ENCODE peak calls at places on chromosomes 2 and 18, in six cellular contexts. Q is GF-D8, N is stomach, A is NT2/D1, V is AG08395, X is gastrocnemius medialis. J is an unnamed sample.

GRCh38 chr2:173654146-173654895 is 299.6 kb downstream of the CDCA7 start:
- DNase-seq in Q (no peak), N (no peak), A (no peak), V (no peak), X (no peak), J (no peak)

GRCh38 chr18:63850010-63850409 is 37.5 kb upstream of the SERPINB2 start:
- DNase-seq in Q (no peak), N (no peak), A (peak; percentile 22), V (peak; percentile 57), X (no peak), J (no peak)

GRCh38 chr18:470661-471501 is 29.6 kb downstream of the COLEC12 start:
- DNase-seq in Q (peak; percentile 41), N (no peak), A (no peak), V (peak; percentile 60), X (no peak), J (no peak)

GRCh38 chr18:76821875-76822509 is 365 bp upstream of the ZNF236 start:
- DNase-seq in Q (peak; percentile 35), N (peak; percentile 56), A (no peak), V (peak; percentile 87), X (peak; percentile 47), J (peak; percentile 82)

GRCh38 chr18:75477913-75478312 is 50.4 kb upstream of the SMIM21 start:
- DNase-seq in Q (peak; percentile 44), N (no peak), A (no peak), V (no peak), X (no peak), J (no peak)

GRCh38 chr18:32278148-32278799 is 88.4 kb downstream of the MEP1B start:
- DNase-seq in Q (no peak), N (no peak), A (no peak), V (no peak), X (no peak), J (no peak)

GRCh38 chr2:217035967-217036366 is 176.1 kb upstream of the TNP1 start:
- DNase-seq in Q (no peak), N (no peak), A (no peak), V (no peak), X (no peak), J (peak; percentile 65)

GRCh38 chr2:48312126-48312525 is 217.8 kb upstream of the STON1 start:
- DNase-seq in Q (no peak), N (no peak), A (no peak), V (no peak), X (no peak), J (no peak)

GRCh38 chr2:180324191-180324590 is 317.1 kb upstream of the CWC22 start:
- DNase-seq in Q (no peak), N (no peak), A (no peak), V (no peak), X (no peak), J (no peak)

GRCh38 chr2:145076085-145076484 is 556.2 kb upstream of the ZEB2 start:
- DNase-seq in Q (no peak), N (no peak), A (no peak), V (no peak), X (no peak), J (no peak)

GRCh38 chr2:152500336-152500735 is 165.4 kb downstream of the FMNL2 start:
- DNase-seq in Q (no peak), N (no peak), A (no peak), V (no peak), X (no peak), J (no peak)

GRCh38 chr2:161990741-161991140 is 83.3 kb downstream of the DPP4 start:
- DNase-seq in Q (no peak), N (no peak), A (no peak), V (peak; percentile 78), X (no peak), J (no peak)

GRCh38 chr18:79011300-79011870 is 31.8 kb downstream of the SALL3 start:
- DNase-seq in Q (no peak), N (peak; percentile 22), A (no peak), V (no peak), X (no peak), J (no peak)

GRCh38 chr2:202306034-202306433 is 40.5 kb downstream of the NOP58 start:
- DNase-seq in Q (no peak), N (no peak), A (no peak), V (no peak), X (no peak), J (no peak)

GRCh38 chr2:118530976-118531375 is 316.5 kb downstream of the EN1 start:
- DNase-seq in Q (no peak), N (no peak), A (no peak), V (peak; percentile 64), X (no peak), J (no peak)

GRCh38 chr2:239895669-239896068 is 129.5 kb downstream of the NDUFA10 start:
- DNase-seq in Q (no peak), N (no peak), A (no peak), V (no peak), X (no peak), J (no peak)

GRCh38 chr2:69061518-69061917 is 48.5 kb downstream of the ANTXR1 start:
- DNase-seq in Q (no peak), N (no peak), A (no peak), V (no peak), X (no peak), J (no peak)

GRCh38 chr18:13973061-13973460 is 57.7 kb upstream of the MC2R start:
- DNase-seq in Q (no peak), N (no peak), A (no peak), V (no peak), X (no peak), J (no peak)

GRCh38 chr2:227703280-227703732 is 14.5 kb downstream of the SLC19A3 start:
- DNase-seq in Q (no peak), N (no peak), A (no peak), V (peak; percentile 14), X (no peak), J (no peak)

GRCh38 chr2:116949249-116949648 is 865.2 kb upstream of the DDX18 start:
- DNase-seq in Q (no peak), N (no peak), A (no peak), V (no peak), X (no peak), J (no peak)

GRCh38 chr18:79199691-79200374 is 130.6 kb downstream of the ATP9B start:
- DNase-seq in Q (no peak), N (no peak), A (no peak), V (peak; percentile 49), X (no peak), J (no peak)

GRCh38 chr18:66621816-66622576 is 18.1 kb upstream of the CDH19 start:
- DNase-seq in Q (no peak), N (no peak), A (no peak), V (no peak), X (no peak), J (no peak)

GRCh38 chr2:96088340-96089335 is 27.7 kb downstream of the ADRA2B start:
- DNase-seq in Q (no peak), N (peak; percentile 23), A (no peak), V (no peak), X (no peak), J (peak; percentile 25)

GRCh38 chr2:15745907-15746306 is 154.2 kb downstream of the DDX1 start:
- DNase-seq in Q (no peak), N (no peak), A (no peak), V (no peak), X (no peak), J (no peak)

GRCh38 chr2:148244593-148245292 is 223.9 kb downstream of the MBD5 start:
- DNase-seq in Q (no peak), N (no peak), A (no peak), V (peak; percentile 79), X (no peak), J (no peak)

GRCh38 chr2:95009009-95009760 is 16.3 kb upstream of the MAL start:
- DNase-seq in Q (no peak), N (no peak), A (no peak), V (no peak), X (no peak), J (peak; percentile 31)

GRCh38 chr2:217471329-217471728 is 531.5 kb downstream of the TNS1 start:
- DNase-seq in Q (no peak), N (no peak), A (no peak), V (peak; percentile 71), X (no peak), J (no peak)

GRCh38 chr18:3012306-3012919 is 531 bp downstream of the LPIN2 start:
- DNase-seq in Q (peak; percentile 23), N (peak; percentile 48), A (no peak), V (peak; percentile 27), X (no peak), J (peak; percentile 71)